ENCODE peak calls at places on chromosomes 6 and 20, in four cellular contexts. C is HepG2, K is A549, F is K562. H is an unnamed sample.

GRCh38 chr6:106105493-106105892 is 19.4 kb downstream of the PRDM1 start:
- DNase-seq in F (no peak), K (no peak), C (no peak), H (no peak)

GRCh38 chr20:33062105-33062629 is 8.5 kb downstream of the BPIFB3 start:
- DNase-seq in K (no peak), F (no peak), C (no peak), H (no peak)

GRCh38 chr6:48835421-48835958 is 627.6 kb downstream of the MMUT start:
- DNase-seq in F (no peak), K (no peak), C (no peak), H (no peak)

GRCh38 chr20:5570442-5570841 is 179.8 kb upstream of the SHLD1 start:
- DNase-seq in F (no peak), K (no peak), C (no peak), H (no peak)

GRCh38 chr6:136525586-136526195 is 24.5 kb downstream of the MAP7 start:
- DNase-seq in C (no peak), F (no peak), K (no peak), H (no peak)

GRCh38 chr20:44785768-44786167 is 24.6 kb downstream of the RIMS4 start:
- DNase-seq in C (no peak), K (peak), F (no peak), H (peak)

GRCh38 chr6:35089216-35089934 is 51.8 kb downstream of the TCP11 start:
- DNase-seq in K (no peak), F (no peak), C (no peak), H (no peak)

GRCh38 chr20:62640870-62641748 is 1.2 kb upstream of the SLCO4A1 start:
- DNase-seq in K (no peak), F (no peak), C (no peak), H (no peak)

GRCh38 chr6:2738373-2738979 is 12.2 kb downstream of the MYLK4 start:
- DNase-seq in F (peak), K (peak), C (peak), H (no peak)

GRCh38 chr6:121222656-121223055 is 111.6 kb downstream of the TBC1D32 start:
- DNase-seq in K (no peak), F (no peak), C (no peak), H (no peak)

GRCh38 chr20:48538058-48538825 is 289.6 kb downstream of the PREX1 start:
- DNase-seq in C (peak), F (no peak), K (peak), H (no peak)

GRCh38 chr6:131382646-131383045 is 190.4 kb upstream of the ARG1 start:
- DNase-seq in F (no peak), K (no peak), C (no peak), H (no peak)

GRCh38 chr6:39426057-39426592 is 103.6 kb upstream of the KCNK16 start:
- DNase-seq in K (peak), C (no peak), F (no peak), H (no peak)

GRCh38 chr6:37759221-37760154 is 60.0 kb upstream of the ZFAND3 start:
- DNase-seq in F (no peak), K (no peak), C (peak), H (no peak)

GRCh38 chr6:89611666-89612065 is 26.9 kb downstream of the LYRM2 start:
- DNase-seq in K (no peak), C (no peak), F (no peak), H (no peak)

GRCh38 chr6:32082951-32083350 is 26.2 kb downstream of the TNXB start:
- DNase-seq in F (no peak), K (no peak), C (no peak), H (no peak)

GRCh38 chr6:155493694-155494143 is 38.1 kb upstream of the NOX3 start:
- DNase-seq in C (peak), K (peak), F (no peak), H (no peak)

GRCh38 chr6:14596410-14596809 is 478.8 kb downstream of the CD83 start:
- DNase-seq in F (peak), K (peak), C (no peak), H (no peak)

GRCh38 chr6:149201068-149201655 is 116.3 kb upstream of the TAB2 start:
- DNase-seq in K (no peak), F (no peak), C (no peak), H (no peak)

GRCh38 chr20:4192378-4193048 is 177.2 kb upstream of the RNF24 start:
- DNase-seq in K (peak), F (peak), C (no peak), H (no peak)

GRCh38 chr6:40251609-40252008 is 317.3 kb upstream of the MOCS1 start:
- DNase-seq in F (no peak), K (no peak), C (no peak), H (no peak)

GRCh38 chr6:64732888-64733287 is 974.1 kb downstream of the EYS start:
- DNase-seq in K (no peak), F (no peak), C (peak), H (no peak)

GRCh38 chr6:131931063-131931745 is 20.0 kb downstream of the CCN2 start:
- DNase-seq in K (no peak), F (no peak), C (no peak), H (no peak)

GRCh38 chr6:10659697-10660348 is 34.6 kb downstream of the C6orf52 start:
- DNase-seq in K (no peak), F (no peak), C (no peak), H (peak)

GRCh38 chr6:144528605-144529425 is 243.7 kb downstream of the UTRN start:
- DNase-seq in F (peak), K (no peak), C (no peak), H (no peak)

GRCh38 chr6:162099685-162100084 is 627.9 kb downstream of the PRKN start:
- DNase-seq in F (no peak), K (peak), C (peak), H (no peak)

GRCh38 chr6:122817362-122817761 is 28.3 kb downstream of the SMPDL3A start:
- DNase-seq in F (no peak), K (no peak), C (no peak), H (no peak)

GRCh38 chr6:24323632-24324337 is 34.1 kb downstream of the DCDC2 start:
- DNase-seq in F (no peak), K (no peak), C (peak), H (no peak)

GRCh38 chr6:160041608-160042007 is 72.7 kb downstream of the IGF2R start:
- DNase-seq in F (no peak), C (peak), K (no peak), H (no peak)

GRCh38 chr6:160043784-160044183 is 74.9 kb downstream of the IGF2R start:
- DNase-seq in K (no peak), F (no peak), C (no peak), H (no peak)

GRCh38 chr6:160040527-160041264 is 71.8 kb downstream of the IGF2R start:
- DNase-seq in K (no peak), F (no peak), C (no peak), H (no peak)

GRCh38 chr6:160042788-160043301 is 74.0 kb downstream of the IGF2R start:
- DNase-seq in K (no peak), F (no peak), C (peak), H (no peak)

DNA sequence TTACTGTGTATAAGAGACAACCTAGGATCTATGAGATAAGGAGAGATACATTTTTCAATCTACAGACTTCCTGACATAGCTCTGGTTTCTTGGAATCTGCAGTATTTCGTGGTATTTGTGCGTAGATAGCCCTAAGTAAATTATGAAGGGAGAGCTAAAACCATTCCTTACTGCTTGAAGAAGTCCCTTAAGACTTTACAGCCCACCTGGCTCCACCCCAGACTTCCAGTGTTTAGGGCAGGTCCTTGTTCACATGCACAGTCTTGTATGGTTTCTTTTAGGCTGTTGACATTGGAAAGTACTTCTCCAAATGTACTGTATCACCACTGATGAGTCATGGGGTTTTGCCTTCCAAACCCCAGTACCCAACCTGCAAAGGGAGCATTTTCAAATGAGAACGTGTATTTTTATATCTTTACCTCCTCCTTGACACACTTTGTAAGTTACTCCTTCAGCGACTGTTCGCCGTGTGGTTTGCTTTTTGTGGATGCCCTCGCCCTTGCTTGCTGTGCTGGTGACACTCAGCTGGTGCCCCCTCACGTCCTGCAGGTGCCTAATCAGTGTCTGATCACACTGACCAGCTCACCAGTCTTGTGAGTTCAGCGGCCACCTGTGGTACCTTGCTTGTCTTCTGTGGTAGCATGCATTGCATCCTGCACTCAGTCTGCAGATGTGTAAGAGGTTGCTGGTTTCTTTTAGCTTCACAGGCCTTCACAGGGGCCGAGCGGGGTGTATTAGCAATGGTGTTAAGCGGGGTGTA is 73.3 kb downstream of the IGF2R start:
- DNase-seq in K (no peak), F (no peak), C (no peak), H (no peak)
- TF ChIP-seq RNF2 in K (no peak), F (no peak), C (no peak), H (no peak)

GRCh38 chr20:34815636-34816035 is 9.8 kb downstream of the NCOA6 start:
- DNase-seq in K (no peak), C (no peak), F (no peak), H (no peak)
- TF ChIP-seq RNF2 in K (no peak), C (no peak), F (no peak), H (no peak)

DNA sequence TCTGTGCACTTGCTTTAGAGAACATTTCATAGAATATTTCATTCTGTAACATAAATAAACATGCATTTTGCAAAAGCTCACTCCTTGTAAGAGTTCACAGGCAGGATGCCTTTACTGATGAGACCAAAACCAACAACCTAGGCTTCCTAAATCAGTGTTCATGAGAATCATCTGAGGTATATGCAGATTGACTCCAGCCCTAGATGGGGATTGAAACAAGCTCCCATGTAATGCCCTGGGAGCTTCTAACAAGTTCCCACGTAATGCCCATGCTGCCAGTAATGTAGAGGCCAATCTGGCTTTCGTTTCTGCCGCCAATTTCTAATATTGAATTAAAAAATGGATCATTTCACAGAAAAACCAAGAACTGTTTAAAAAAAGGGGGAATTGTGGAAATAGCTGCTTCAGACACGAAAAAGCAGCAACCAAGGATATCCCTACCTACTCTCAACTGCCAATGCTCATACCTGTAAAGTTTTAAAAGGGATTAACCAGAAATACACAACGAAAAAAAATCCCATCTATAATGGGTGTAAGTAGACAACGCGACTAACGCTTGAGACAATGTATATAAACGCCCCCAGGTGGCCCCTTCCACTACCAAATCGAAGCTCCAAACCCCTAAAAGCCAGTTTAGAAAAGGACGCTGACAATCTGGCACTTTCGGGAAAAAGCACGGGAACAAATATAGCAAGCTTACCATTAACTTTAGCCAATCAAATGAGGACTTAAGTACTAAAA is 94.7 kb upstream of the BTN3A2 start:
- DNase-seq in F (no peak), C (no peak), K (no peak), H (no peak)
- TF ChIP-seq RNF2 in F (no peak), C (no peak), K (no peak), H (no peak)

GRCh38 chr6:154432533-154433476 is 76.2 kb upstream of the IPCEF1 start:
- DNase-seq in K (no peak), F (peak), C (no peak), H (no peak)
- TF ChIP-seq RNF2 in K (no peak), F (peak), C (no peak), H (no peak)

DNA sequence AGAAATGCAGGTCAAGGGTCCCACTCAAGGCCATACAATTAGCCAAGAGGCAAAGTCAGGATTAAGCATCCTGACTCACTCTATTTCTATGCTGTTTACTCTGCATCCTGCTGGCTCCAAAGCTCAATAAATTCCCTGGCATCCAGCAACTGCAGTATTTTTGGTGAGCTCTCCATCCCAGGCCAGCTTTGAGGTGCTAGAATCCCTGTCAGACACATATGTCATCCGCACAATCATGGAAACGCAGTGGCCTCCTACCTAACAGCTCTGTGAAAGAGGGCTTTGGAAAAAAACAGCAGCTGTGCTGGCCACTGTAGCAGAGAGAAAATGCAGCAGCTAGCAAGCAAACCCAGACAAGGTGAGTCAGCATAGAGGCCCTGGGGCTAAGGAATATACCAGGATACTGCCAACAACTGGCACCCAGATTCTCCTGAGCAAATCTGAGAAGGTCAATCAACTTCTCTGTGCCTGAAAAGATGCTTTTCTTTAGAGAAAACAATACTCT is 58.4 kb downstream of the ANKEF1 start:
- DNase-seq in F (no peak), K (peak), C (no peak), H (no peak)
- TF ChIP-seq RNF2 in F (no peak), K (no peak), C (no peak), H (no peak)

GRCh38 chr6:16239090-16239797 is 857 bp downstream of the GMPR start:
- DNase-seq in K (no peak), C (no peak), F (peak), H (no peak)

GRCh38 chr6:16240618-16241320 is 2.4 kb downstream of the GMPR start:
- DNase-seq in K (no peak), C (no peak), F (peak), H (no peak)

GRCh38 chr6:16241321-16241689 is 2.9 kb downstream of the GMPR start:
- DNase-seq in C (no peak), K (no peak), F (no peak), H (no peak)

GRCh38 chr6:16238658-16239089 is 287 bp downstream of the GMPR start:
- DNase-seq in K (no peak), C (no peak), F (no peak), H (no peak)

GRCh38 chr6:16239798-16240123 is 1.4 kb downstream of the GMPR start:
- DNase-seq in F (no peak), C (peak), K (no peak), H (no peak)
- TF ChIP-seq RNF2 in F (no peak), C (no peak), K (no peak), H (no peak)

GRCh38 chr20:37902504-37903313 is at the start of gene VSTM2L:
- DNase-seq in F (peak), K (peak), C (no peak), H (no peak)
- TF ChIP-seq RNF2 in F (no peak), K (no peak), C (no peak), H (no peak)

H was measured in H1.